ENCODE peak calls at places on chromosome 11, in six cellular contexts. O is lung microvascular endothelial cell; Z is retina; S is stimulated activated CD4-positive, alpha-beta T cell treated with anti-CD3 and anti-CD28 coated beads, Interleukin-2, amount 100 ng/mL, for 4 hours; C is AG10803; J is spleen. K is an unnamed sample.

GRCh38 chr11:109037856-109038780 is 373.2 kb downstream of the DDX10 start:
- DNase-seq in O (peak), Z (no peak), S (no peak), C (peak), J (no peak), K (no peak)

GRCh38 chr11:12246169-12246568 is 131.2 kb upstream of the PARVA start:
- DNase-seq in O (no peak), Z (peak), S (no peak), C (no peak), J (no peak), K (no peak)

GRCh38 chr11:66353762-66354161 is 6.3 kb upstream of the B4GAT1 start:
- DNase-seq in O (no peak), Z (no peak), S (no peak), C (no peak), J (peak), K (no peak)

GRCh38 chr11:108870373-108871020 is 205.6 kb downstream of the DDX10 start:
- DNase-seq in O (peak), Z (no peak), S (no peak), C (peak), J (no peak), K (no peak)

GRCh38 chr11:16945671-16946469 is 68.3 kb downstream of the PLEKHA7 start:
- DNase-seq in O (peak), Z (peak), S (no peak), C (peak), J (peak), K (peak)

GRCh38 chr11:65310215-65310614 is 4.5 kb upstream of the CDC42EP2 start:
- DNase-seq in O (no peak), Z (no peak), S (no peak), C (no peak), J (no peak), K (no peak)

GRCh38 chr11:3186166-3186953 is 21.2 kb upstream of the OSBPL5 start:
- DNase-seq in O (no peak), Z (no peak), S (no peak), C (no peak), J (peak), K (no peak)

GRCh38 chr11:68658097-68658496 is 26.2 kb upstream of the GAL start:
- DNase-seq in O (no peak), Z (no peak), S (no peak), C (no peak), J (no peak), K (no peak)

GRCh38 chr11:128525411-128526243 is 61.7 kb downstream of the ETS1 start:
- DNase-seq in O (no peak), Z (no peak), S (no peak), C (peak), J (no peak), K (no peak)

GRCh38 chr11:63511349-63511748 is 5.5 kb downstream of the LGALS12 start:
- DNase-seq in O (peak), Z (no peak), S (no peak), C (no peak), J (no peak), K (no peak)

GRCh38 chr11:44016129-44016528 is 31.7 kb upstream of the ACCSL start:
- DNase-seq in O (peak), Z (no peak), S (no peak), C (peak), J (no peak), K (no peak)

GRCh38 chr11:78131956-78132355 is 7.5 kb downstream of the ALG8 start:
- DNase-seq in O (no peak), Z (no peak), S (no peak), C (no peak), J (no peak), K (no peak)

GRCh38 chr11:2673871-2674471 is 25.8 kb downstream of the KCNQ1OT1 start:
- DNase-seq in O (no peak), Z (no peak), S (no peak), C (no peak), J (peak), K (no peak)

GRCh38 chr11:44834846-44835245 is 108.1 kb downstream of the TSPAN18 start:
- DNase-seq in O (no peak), Z (no peak), S (no peak), C (no peak), J (no peak), K (no peak)

GRCh38 chr11:106389096-106389495 is 311.6 kb downstream of the AASDHPPT start:
- DNase-seq in O (no peak), Z (no peak), S (no peak), C (peak), J (no peak), K (peak)

GRCh38 chr11:91749231-91749630 is 475.4 kb upstream of the FAT3 start:
- DNase-seq in O (no peak), Z (no peak), S (no peak), C (no peak), J (no peak), K (peak)

GRCh38 chr11:18981897-18982296 is 42.7 kb upstream of the MRGPRX1 start:
- DNase-seq in O (no peak), Z (no peak), S (no peak), C (no peak), J (no peak), K (no peak)

GRCh38 chr11:66371627-66372415 is at the start of gene SLC29A2:
- DNase-seq in O (peak), Z (peak), S (peak), C (no peak), J (peak), K (peak)

GRCh38 chr11:20031155-20032001 is 128.9 kb downstream of the DBX1 start:
- DNase-seq in O (no peak), Z (peak), S (no peak), C (peak), J (no peak), K (peak)

GRCh38 chr11:2804189-2804588 is 81.4 kb downstream of the CDKN1C start:
- DNase-seq in O (no peak), Z (no peak), S (no peak), C (no peak), J (peak), K (no peak)

GRCh38 chr11:127098684-127099083 is 98.1 kb upstream of the KIRREL3 start:
- DNase-seq in O (no peak), Z (peak), S (no peak), C (no peak), J (no peak), K (no peak)

GRCh38 chr11:75339685-75340409 is 11.6 kb downstream of the ARRB1 start:
- DNase-seq in O (peak), Z (no peak), S (no peak), C (no peak), J (no peak), K (peak)

GRCh38 chr11:123137496-123138270 is 57.4 kb downstream of the CLMP start:
- DNase-seq in O (no peak), Z (peak), S (no peak), C (peak), J (peak), K (no peak)

GRCh38 chr11:61683961-61684869 is 4.0 kb downstream of the DAGLA start:
- DNase-seq in O (no peak), Z (no peak), S (peak), C (no peak), J (no peak), K (no peak)

GRCh38 chr11:83364500-83365059 is 78.4 kb upstream of the CCDC90B start:
- DNase-seq in O (no peak), Z (no peak), S (no peak), C (no peak), J (no peak), K (no peak)

GRCh38 chr11:74822187-74822586 is 73.5 kb downstream of the RNF169 start:
- DNase-seq in O (peak), Z (no peak), S (no peak), C (peak), J (no peak), K (no peak)

GRCh38 chr11:18792066-18792591 is 531 bp upstream of the PTPN5 start:
- DNase-seq in O (no peak), Z (no peak), S (no peak), C (no peak), J (no peak), K (no peak)

GRCh38 chr11:3010521-3011275 is 18.6 kb upstream of the NAP1L4 start:
- DNase-seq in O (no peak), Z (no peak), S (no peak), C (no peak), J (no peak), K (no peak)

GRCh38 chr11:1660025-1660867 is 30.7 kb downstream of the KRTAP5-5 start:
- DNase-seq in O (no peak), Z (no peak), S (no peak), C (no peak), J (no peak), K (no peak)

GRCh38 chr11:7969756-7970646 is 4.8 kb upstream of the NLRP10 start:
- DNase-seq in O (no peak), Z (no peak), S (no peak), C (peak), J (no peak), K (no peak)

GRCh38 chr11:120532511-120533196 is 21.1 kb downstream of the GRIK4 start:
- DNase-seq in O (no peak), Z (no peak), S (no peak), C (peak), J (no peak), K (no peak)

K was measured in HT-29.